ENCODE peak calls at places on chromosomes 16 and 17, in eight cellular contexts. One of them, this sample, is unnamed.

GRCh38 chr17:82215095-82215971 is 2.7 kb upstream of the CCDC57 start:
- DNase-seq in A172: no peak
- DNase-seq in SK-MEL-5: peak
- DNase-seq in NCI-H748 treated with DMSO at 0.1 percent for 48 hours: no peak
- DNase-seq in activated CD4-positive, alpha-beta T cell treated with anti-CD3 and anti-CD28 coated beads for 36 hours: peak
- DNase-seq in fibroblast of the conjunctiva: no peak
- DNase-seq in DMS79: no peak
- DNase-seq in effector CD4-positive, alpha-beta T cell: no peak
- DNase-seq in this sample: no peak

GRCh38 chr17:64425191-64425590 is 23.7 kb upstream of the MILR1 start:
- DNase-seq in A172: no peak
- DNase-seq in SK-MEL-5: no peak
- DNase-seq in NCI-H748 treated with DMSO at 0.1 percent for 48 hours: no peak
- DNase-seq in activated CD4-positive, alpha-beta T cell treated with anti-CD3 and anti-CD28 coated beads for 36 hours: no peak
- DNase-seq in fibroblast of the conjunctiva: no peak
- DNase-seq in DMS79: no peak
- DNase-seq in effector CD4-positive, alpha-beta T cell: no peak
- DNase-seq in this sample: no peak

GRCh38 chr17:44872131-44872768 is 24.6 kb downstream of the HIGD1B start:
- DNase-seq in A172: peak
- DNase-seq in SK-MEL-5: no peak
- DNase-seq in NCI-H748 treated with DMSO at 0.1 percent for 48 hours: peak
- DNase-seq in activated CD4-positive, alpha-beta T cell treated with anti-CD3 and anti-CD28 coated beads for 36 hours: no peak
- DNase-seq in fibroblast of the conjunctiva: no peak
- DNase-seq in DMS79: peak
- DNase-seq in effector CD4-positive, alpha-beta T cell: no peak
- DNase-seq in this sample: no peak

GRCh38 chr17:74922694-74923537 is at the start of gene USH1G:
- DNase-seq in A172: no peak
- DNase-seq in SK-MEL-5: no peak
- DNase-seq in NCI-H748 treated with DMSO at 0.1 percent for 48 hours: no peak
- DNase-seq in activated CD4-positive, alpha-beta T cell treated with anti-CD3 and anti-CD28 coated beads for 36 hours: no peak
- DNase-seq in fibroblast of the conjunctiva: no peak
- DNase-seq in DMS79: no peak
- DNase-seq in effector CD4-positive, alpha-beta T cell: peak
- DNase-seq in this sample: no peak

GRCh38 chr16:81442220-81442908 is 2.2 kb upstream of the CMIP start:
- DNase-seq in A172: no peak
- DNase-seq in SK-MEL-5: no peak
- DNase-seq in NCI-H748 treated with DMSO at 0.1 percent for 48 hours: no peak
- DNase-seq in activated CD4-positive, alpha-beta T cell treated with anti-CD3 and anti-CD28 coated beads for 36 hours: peak
- DNase-seq in fibroblast of the conjunctiva: no peak
- DNase-seq in DMS79: no peak
- DNase-seq in effector CD4-positive, alpha-beta T cell: no peak
- DNase-seq in this sample: peak

GRCh38 chr16:83329466-83329865 is 478.3 kb upstream of the HSBP1 start:
- DNase-seq in A172: no peak
- DNase-seq in SK-MEL-5: no peak
- DNase-seq in NCI-H748 treated with DMSO at 0.1 percent for 48 hours: no peak
- DNase-seq in activated CD4-positive, alpha-beta T cell treated with anti-CD3 and anti-CD28 coated beads for 36 hours: no peak
- DNase-seq in fibroblast of the conjunctiva: no peak
- DNase-seq in DMS79: no peak
- DNase-seq in effector CD4-positive, alpha-beta T cell: no peak
- DNase-seq in this sample: no peak

GRCh38 chr17:47240806-47241205 is 12.8 kb upstream of the ITGB3 start:
- DNase-seq in A172: no peak
- DNase-seq in SK-MEL-5: no peak
- DNase-seq in NCI-H748 treated with DMSO at 0.1 percent for 48 hours: no peak
- DNase-seq in activated CD4-positive, alpha-beta T cell treated with anti-CD3 and anti-CD28 coated beads for 36 hours: no peak
- DNase-seq in fibroblast of the conjunctiva: no peak
- DNase-seq in DMS79: no peak
- DNase-seq in effector CD4-positive, alpha-beta T cell: no peak
- DNase-seq in this sample: no peak

GRCh38 chr16:47881574-47881973 is 274.2 kb downstream of the ABCC12 start:
- DNase-seq in A172: no peak
- DNase-seq in SK-MEL-5: no peak
- DNase-seq in NCI-H748 treated with DMSO at 0.1 percent for 48 hours: no peak
- DNase-seq in activated CD4-positive, alpha-beta T cell treated with anti-CD3 and anti-CD28 coated beads for 36 hours: no peak
- DNase-seq in fibroblast of the conjunctiva: no peak
- DNase-seq in DMS79: no peak
- DNase-seq in effector CD4-positive, alpha-beta T cell: no peak
- DNase-seq in this sample: no peak

GRCh38 chr16:85420501-85421337 is 192.4 kb upstream of the GSE1 start:
- DNase-seq in A172: no peak
- DNase-seq in SK-MEL-5: peak
- DNase-seq in NCI-H748 treated with DMSO at 0.1 percent for 48 hours: no peak
- DNase-seq in activated CD4-positive, alpha-beta T cell treated with anti-CD3 and anti-CD28 coated beads for 36 hours: peak
- DNase-seq in fibroblast of the conjunctiva: no peak
- DNase-seq in DMS79: no peak
- DNase-seq in effector CD4-positive, alpha-beta T cell: peak
- DNase-seq in this sample: peak

GRCh38 chr16:30896203-30896889 is at the start of gene CTF1:
- DNase-seq in A172: peak
- DNase-seq in SK-MEL-5: no peak
- DNase-seq in NCI-H748 treated with DMSO at 0.1 percent for 48 hours: no peak
- DNase-seq in activated CD4-positive, alpha-beta T cell treated with anti-CD3 and anti-CD28 coated beads for 36 hours: no peak
- DNase-seq in fibroblast of the conjunctiva: peak
- DNase-seq in DMS79: no peak
- DNase-seq in effector CD4-positive, alpha-beta T cell: no peak
- DNase-seq in this sample: no peak

GRCh38 chr16:75108792-75109731 is 7.5 kb downstream of the LDHD start:
- DNase-seq in A172: peak
- DNase-seq in SK-MEL-5: no peak
- DNase-seq in NCI-H748 treated with DMSO at 0.1 percent for 48 hours: no peak
- DNase-seq in activated CD4-positive, alpha-beta T cell treated with anti-CD3 and anti-CD28 coated beads for 36 hours: peak
- DNase-seq in fibroblast of the conjunctiva: peak
- DNase-seq in DMS79: peak
- DNase-seq in effector CD4-positive, alpha-beta T cell: peak
- DNase-seq in this sample: peak

GRCh38 chr17:14843086-14843795 is 421.9 kb downstream of the PMP22 start:
- DNase-seq in A172: no peak
- DNase-seq in SK-MEL-5: no peak
- DNase-seq in NCI-H748 treated with DMSO at 0.1 percent for 48 hours: no peak
- DNase-seq in activated CD4-positive, alpha-beta T cell treated with anti-CD3 and anti-CD28 coated beads for 36 hours: no peak
- DNase-seq in fibroblast of the conjunctiva: no peak
- DNase-seq in DMS79: no peak
- DNase-seq in effector CD4-positive, alpha-beta T cell: no peak
- DNase-seq in this sample: no peak

GRCh38 chr17:81254955-81255717 is 16.0 kb downstream of the NDUFAF8 start:
- DNase-seq in A172: peak
- DNase-seq in SK-MEL-5: peak
- DNase-seq in NCI-H748 treated with DMSO at 0.1 percent for 48 hours: peak
- DNase-seq in activated CD4-positive, alpha-beta T cell treated with anti-CD3 and anti-CD28 coated beads for 36 hours: no peak
- DNase-seq in fibroblast of the conjunctiva: peak
- DNase-seq in DMS79: peak
- DNase-seq in effector CD4-positive, alpha-beta T cell: no peak
- DNase-seq in this sample: no peak